ENCODE peak calls at places on chromosomes 5 and 9, in seven cellular contexts. M, L, P, T, X, Y and H are unnamed samples.

GRCh38 chr5:6656680-6657079 is 23.4 kb downstream of the SRD5A1 start:
- DNase-seq in M (no peak), L (no peak), P (no peak), T (no peak), X (no peak), Y (no peak), H (no peak)

GRCh38 chr9:21709464-21710058 is 92.9 kb upstream of the MTAP start:
- DNase-seq in M (no peak), L (peak), P (peak), T (peak), X (peak), Y (peak), H (peak)

GRCh38 chr5:115939059-115939458 is 23.2 kb upstream of the LVRN start:
- DNase-seq in M (no peak), L (no peak), P (no peak), T (peak), X (no peak), Y (no peak), H (peak)

GRCh38 chr5:60325870-60326269 is 374.1 kb downstream of the DEPDC1B start:
- DNase-seq in M (no peak), L (no peak), P (no peak), T (no peak), X (no peak), Y (no peak), H (no peak)

GRCh38 chr5:7873216-7873615 is 4.3 kb downstream of the MTRR start:
- DNase-seq in M (no peak), L (no peak), P (no peak), T (no peak), X (no peak), Y (no peak), H (no peak)

GRCh38 chr5:172858511-172858989 is 24.5 kb downstream of the ERGIC1 start:
- DNase-seq in M (no peak), L (no peak), P (no peak), T (peak), X (no peak), Y (peak), H (no peak)

GRCh38 chr5:41527201-41527779 is 16.9 kb upstream of the PLCXD3 start:
- DNase-seq in M (peak), L (no peak), P (no peak), T (peak), X (peak), Y (no peak), H (no peak)

GRCh38 chr5:112878760-112879159 is 17.7 kb downstream of the SRP19 start:
- DNase-seq in M (peak), L (peak), P (no peak), T (peak), X (peak), Y (peak), H (no peak)

GRCh38 chr9:114301798-114302565 is 20.9 kb upstream of the ORM1 start:
- DNase-seq in M (no peak), L (no peak), P (no peak), T (no peak), X (no peak), Y (no peak), H (no peak)

GRCh38 chr9:37283730-37284235 is 138.7 kb upstream of the GRHPR start:
- DNase-seq in M (peak), L (no peak), P (peak), T (peak), X (peak), Y (peak), H (peak)

GRCh38 chr5:134541736-134542376 is 16.4 kb downstream of the JADE2 start:
- DNase-seq in M (no peak), L (no peak), P (peak), T (peak), X (peak), Y (peak), H (peak)

GRCh38 chr9:122180633-122181032 is 20.9 kb downstream of the MORN5 start:
- DNase-seq in M (peak), L (no peak), P (no peak), T (peak), X (peak), Y (peak), H (no peak)

GRCh38 chr9:94610181-94610591 is 16.6 kb upstream of the FBP2 start:
- DNase-seq in M (no peak), L (no peak), P (peak), T (no peak), X (no peak), Y (no peak), H (no peak)

GRCh38 chr5:159409801-159410200 is 79.5 kb upstream of the IL12B start:
- DNase-seq in M (no peak), L (no peak), P (no peak), T (no peak), X (no peak), Y (no peak), H (no peak)

GRCh38 chr5:10548418-10549122 is 15.3 kb upstream of the ANKRD33B start:
- DNase-seq in M (no peak), L (no peak), P (no peak), T (no peak), X (no peak), Y (no peak), H (no peak)

GRCh38 chr5:73446631-73447233 is 1.8 kb downstream of the FOXD1 start:
- DNase-seq in M (no peak), L (no peak), P (no peak), T (peak), X (no peak), Y (peak), H (peak)

GRCh38 chr9:112137066-112137465 is 38.0 kb downstream of the SUSD1 start:
- DNase-seq in M (no peak), L (no peak), P (no peak), T (no peak), X (no peak), Y (no peak), H (no peak)

GRCh38 chr5:179180061-179180460 is 119.9 kb downstream of the ZNF354C start:
- DNase-seq in M (no peak), L (no peak), P (no peak), T (no peak), X (no peak), Y (no peak), H (no peak)

GRCh38 chr5:180116441-180117377 is 45.1 kb upstream of the RNF130 start:
- DNase-seq in M (no peak), L (no peak), P (no peak), T (peak), X (no peak), Y (no peak), H (peak)

GRCh38 chr5:123992641-123993040 is 480.7 kb downstream of the CSNK1G3 start:
- DNase-seq in M (no peak), L (no peak), P (no peak), T (no peak), X (no peak), Y (no peak), H (no peak)

GRCh38 chr9:105051897-105052296 is 123.9 kb upstream of the ABCA1 start:
- DNase-seq in M (no peak), L (no peak), P (no peak), T (no peak), X (no peak), Y (no peak), H (no peak)

GRCh38 chr9:806285-807156 is 35.0 kb upstream of the DMRT1 start:
- DNase-seq in M (no peak), L (no peak), P (peak), T (peak), X (peak), Y (peak), H (peak)

GRCh38 chr9:89226076-89226475 is 47.5 kb upstream of the SHC3 start:
- DNase-seq in M (peak), L (no peak), P (peak), T (no peak), X (peak), Y (peak), H (peak)

GRCh38 chr5:66669862-66670195 is 73.6 kb downstream of the MAST4 start:
- DNase-seq in M (no peak), L (no peak), P (no peak), T (no peak), X (no peak), Y (no peak), H (no peak)

GRCh38 chr9:5402217-5402616 is 35.5 kb downstream of the PLGRKT start:
- DNase-seq in M (no peak), L (no peak), P (no peak), T (no peak), X (no peak), Y (no peak), H (peak)

GRCh38 chr5:90529939-90530677 is 724 bp upstream of the LYSMD3 start:
- DNase-seq in M (peak), L (no peak), P (peak), T (peak), X (peak), Y (peak), H (peak)

GRCh38 chr5:146560205-146560812 is 44.3 kb upstream of the GPR151 start:
- DNase-seq in M (peak), L (no peak), P (no peak), T (peak), X (peak), Y (peak), H (peak)

GRCh38 chr9:133113163-133113927 is 7.7 kb downstream of the RALGDS start:
- DNase-seq in M (peak), L (no peak), P (no peak), T (no peak), X (peak), Y (peak), H (no peak)

GRCh38 chr9:124613849-124614248 is 106.7 kb upstream of the NR5A1 start:
- DNase-seq in M (no peak), L (no peak), P (no peak), T (no peak), X (no peak), Y (no peak), H (no peak)

GRCh38 chr9:92324451-92324850 is 699 bp downstream of the NOL8 start:
- DNase-seq in M (no peak), L (no peak), P (peak), T (no peak), X (no peak), Y (no peak), H (no peak)
- H2AFZ ChIP-seq in M (peak), L (no peak), P (no peak), T (no peak), X (no peak), Y (no peak), H (peak)

DNA sequence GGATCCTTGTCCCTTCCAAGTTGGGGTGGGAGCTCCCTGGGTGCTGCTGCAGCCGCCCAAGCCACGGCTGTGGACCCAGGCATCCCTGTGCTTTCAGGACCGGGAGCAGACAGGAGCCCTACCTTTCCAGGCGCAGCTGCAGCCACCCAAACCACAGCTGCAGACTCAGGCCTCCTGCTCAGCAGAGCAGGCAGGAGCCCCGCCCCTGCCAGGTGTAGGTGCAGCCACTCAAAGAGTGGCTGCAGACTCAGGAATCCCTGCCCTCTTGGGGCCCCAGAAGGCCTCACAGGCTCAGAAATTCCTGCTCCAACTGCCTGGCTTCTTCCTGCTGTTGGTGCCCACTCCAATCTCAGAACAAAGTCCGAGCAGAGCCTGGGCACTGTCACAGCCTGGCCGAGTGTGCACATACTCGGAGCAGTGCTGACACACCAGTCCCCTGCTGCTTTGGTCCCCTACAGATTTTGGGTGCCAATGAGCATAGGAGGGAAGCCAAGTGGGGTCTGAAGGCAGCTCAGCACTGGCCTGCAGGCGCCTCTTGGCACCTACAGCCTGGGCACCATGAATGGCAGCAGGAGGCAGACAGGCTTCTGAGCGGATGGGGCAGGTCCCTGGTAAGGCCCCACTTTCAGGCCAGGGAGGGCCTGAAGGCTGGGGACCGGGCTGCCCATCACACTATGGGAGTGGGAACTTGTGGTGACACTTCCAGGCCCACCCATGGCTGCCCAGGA is 6.0 kb upstream of the TESK1 start:
- DNase-seq in M (no peak), L (no peak), P (peak), T (no peak), X (no peak), Y (no peak), H (no peak)
- H2AFZ ChIP-seq in M (no peak), L (no peak), P (no peak), T (no peak), X (no peak), Y (no peak), H (no peak)

DNA sequence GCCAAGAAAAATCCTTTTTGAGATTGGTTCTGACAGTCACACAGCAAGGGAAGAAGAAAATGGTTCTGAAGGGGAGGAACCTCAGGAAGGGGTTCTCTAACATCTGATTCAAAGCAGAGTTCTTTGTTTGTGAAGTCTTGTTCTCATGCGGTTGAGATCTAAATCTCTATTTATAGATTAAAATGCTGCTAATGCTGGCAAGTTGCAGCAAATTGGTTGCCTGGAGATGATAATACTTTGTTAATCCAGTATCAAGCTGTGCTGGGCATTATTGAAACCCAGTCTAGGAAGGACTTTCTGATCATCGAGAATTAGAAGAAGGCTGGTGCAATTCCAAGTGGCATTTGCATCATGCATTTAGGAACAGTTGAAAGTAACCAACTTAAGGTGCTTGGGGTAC is 34.0 kb upstream of the SLC28A3 start:
- DNase-seq in M (no peak), L (no peak), P (no peak), T (no peak), X (no peak), Y (no peak), H (no peak)
- H2AFZ ChIP-seq in M (no peak), L (no peak), P (no peak), T (no peak), X (no peak), Y (no peak), H (no peak)

DNA sequence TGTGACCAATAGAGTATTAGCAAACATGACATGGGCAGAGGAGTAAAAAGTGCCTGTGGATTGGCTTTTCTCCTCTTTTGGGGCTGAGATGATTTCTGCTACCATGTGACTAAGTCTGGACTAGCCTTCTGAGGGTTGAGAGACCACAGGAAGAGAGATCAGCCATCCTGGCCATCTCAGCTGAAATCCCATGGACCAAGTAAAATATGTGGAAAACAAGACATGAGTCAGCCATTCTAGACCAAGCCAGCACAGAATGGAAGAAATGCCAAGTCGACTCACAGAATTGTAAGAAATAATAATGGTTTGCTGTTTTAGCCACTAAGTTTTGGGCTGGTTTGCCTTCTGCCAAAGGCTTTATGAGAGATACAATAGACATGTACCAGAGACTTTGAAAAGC is 377.8 kb downstream of the CHSY3 start:
- DNase-seq in M (peak), L (no peak), P (no peak), T (peak), X (no peak), Y (peak), H (no peak)
- H2AFZ ChIP-seq in M (peak), L (peak), P (no peak), T (no peak), X (no peak), Y (no peak), H (no peak)